ENCODE peak calls at places on chromosomes 5 and 9, in eight cellular contexts. Z is esophagus muscularis mucosa; T is CD8-positive, alpha-beta memory T cell; S is A549; A is heart left ventricle; F is adipocyte; M is sigmoid colon; J is CD8-positive, alpha-beta T cell. R is an unnamed sample. For H3K4me1, the result is how much of the 10 kb centered on the place peaks cover.

GRCh38 chr5:10801931-10802674 is 41.1 kb upstream of the DAP start:
- DNase-seq in Z (no peak), T (no peak), S (no peak), A (no peak), F (no peak), M (no peak), J (no peak), R (no peak)

GRCh38 chr5:31987985-31988710 is 186.0 kb downstream of the GOLPH3 start:
- DNase-seq in Z (no peak), T (no peak), S (peak), A (no peak), F (peak), M (no peak), J (no peak), R (no peak)

GRCh38 chr9:70420267-70421019 is 6.0 kb upstream of the KLF9 start:
- DNase-seq in Z (peak), T (peak), S (peak), A (peak), F (peak), M (peak), J (peak), R (no peak)

GRCh38 chr5:55934117-55934613 is 60.6 kb downstream of the IL6ST start:
- DNase-seq in Z (no peak), T (no peak), S (peak), A (no peak), F (no peak), M (no peak), J (no peak), R (no peak)

GRCh38 chr9:18700714-18701113 is 226.8 kb downstream of the ADAMTSL1 start:
- DNase-seq in Z (no peak), T (no peak), S (no peak), A (no peak), F (no peak), M (no peak), J (no peak), R (no peak)

GRCh38 chr5:50667079-50667652 is 729 bp downstream of the PARP8 start:
- DNase-seq in Z (no peak), T (no peak), S (no peak), A (peak), F (peak), M (peak), J (peak), R (no peak)

GRCh38 chr5:35863159-35863558 is 6.5 kb downstream of the IL7R start:
- DNase-seq in Z (no peak), T (no peak), S (no peak), A (no peak), F (no peak), M (no peak), J (no peak), R (no peak)

GRCh38 chr9:130548103-130548502 is 31.3 kb upstream of the FUBP3 start:
- DNase-seq in Z (no peak), T (no peak), S (no peak), A (no peak), F (no peak), M (no peak), J (no peak), R (no peak)

GRCh38 chr5:96024683-96025475 is 63.2 kb upstream of the ELL2 start:
- DNase-seq in Z (no peak), T (no peak), S (no peak), A (no peak), F (no peak), M (no peak), J (no peak), R (no peak)

GRCh38 chr5:139974661-139975060 is 68.4 kb downstream of the NRG2 start:
- DNase-seq in Z (no peak), T (no peak), S (no peak), A (peak), F (no peak), M (no peak), J (no peak), R (no peak)

GRCh38 chr9:98255064-98255577 is 328 bp downstream of the TBC1D2 start:
- DNase-seq in Z (no peak), T (no peak), S (no peak), A (no peak), F (peak), M (peak), J (peak), R (no peak)

GRCh38 chr9:95138474-95138873 is 179.0 kb downstream of the FANCC start:
- DNase-seq in Z (no peak), T (no peak), S (no peak), A (no peak), F (no peak), M (no peak), J (no peak), R (no peak)

GRCh38 chr5:30040483-30041116 is 1152.9 kb upstream of the CDH6 start:
- DNase-seq in Z (no peak), T (no peak), S (peak), A (no peak), F (peak), M (no peak), J (no peak), R (no peak)

GRCh38 chr9:1495282-1495681 is 445.1 kb downstream of the DMRT2 start:
- DNase-seq in Z (no peak), T (no peak), S (no peak), A (no peak), F (no peak), M (no peak), J (no peak), R (no peak)

GRCh38 chr5:75044406-75044805 is 8.0 kb downstream of the GCNT4 start:
- DNase-seq in Z (no peak), T (no peak), S (no peak), A (no peak), F (no peak), M (no peak), J (no peak), R (no peak)

GRCh38 chr5:95823738-95824609 is 1.4 kb upstream of the GLRX start:
- DNase-seq in Z (no peak), T (peak), S (peak), A (peak), F (peak), M (peak), J (peak), R (peak)

GRCh38 chr5:129103397-129103796 is 8.8 kb downstream of the ISOC1 start:
- DNase-seq in Z (no peak), T (no peak), S (no peak), A (no peak), F (no peak), M (no peak), J (no peak), R (no peak)

GRCh38 chr9:71793386-71794105 is 25.2 kb upstream of the CEMIP2 start:
- DNase-seq in Z (no peak), T (no peak), S (no peak), A (no peak), F (peak), M (no peak), J (no peak), R (no peak)

GRCh38 chr9:131585375-131585774 is 40.1 kb downstream of the PRRT1B start:
- DNase-seq in Z (no peak), T (peak), S (no peak), A (no peak), F (no peak), M (no peak), J (peak), R (peak)

GRCh38 chr9:129331366-129331765 is 153.3 kb upstream of the IER5L start:
- DNase-seq in Z (no peak), T (no peak), S (no peak), A (no peak), F (no peak), M (no peak), J (no peak), R (no peak)

GRCh38 chr9:129333613-129333960 is 155.5 kb upstream of the IER5L start:
- DNase-seq in Z (no peak), T (no peak), S (peak), A (no peak), F (no peak), M (no peak), J (no peak), R (no peak)

GRCh38 chr9:129331772-129332512 is 153.9 kb upstream of the IER5L start:
- DNase-seq in Z (no peak), T (no peak), S (no peak), A (no peak), F (no peak), M (no peak), J (no peak), R (no peak)

GRCh38 chr9:129333961-129334743 is 156.1 kb upstream of the IER5L start:
- DNase-seq in Z (peak), T (no peak), S (peak), A (peak), F (peak), M (peak), J (peak), R (no peak)

DNA sequence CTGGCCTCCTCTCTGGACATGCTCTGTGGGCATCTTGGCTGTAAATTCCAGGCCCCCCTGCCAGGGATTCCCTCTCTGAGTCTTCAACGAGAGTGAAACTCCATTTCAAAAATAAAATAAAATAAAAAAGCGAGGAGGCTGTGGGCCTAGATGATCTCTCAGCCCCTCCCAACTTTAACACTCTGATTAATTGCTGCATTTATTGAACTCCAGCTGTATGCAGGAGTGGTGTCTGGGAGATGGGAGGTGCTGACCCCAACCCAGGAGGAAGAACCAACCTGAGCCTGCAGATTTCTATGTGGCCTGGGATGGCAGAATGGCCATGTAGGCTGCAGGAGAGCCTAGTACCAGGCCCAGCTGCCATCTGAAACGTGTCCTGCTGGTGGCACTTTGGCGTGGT is 154.5 kb upstream of the IER5L start:
- DNase-seq in Z (no peak), T (no peak), S (no peak), A (no peak), F (no peak), M (no peak), J (no peak), R (no peak)
- H3K4me1 ChIP-seq in Z (half or more), T (under half), S (half or more), A (under half), F (half or more), M (under half), J (half or more), R (under half)

DNA sequence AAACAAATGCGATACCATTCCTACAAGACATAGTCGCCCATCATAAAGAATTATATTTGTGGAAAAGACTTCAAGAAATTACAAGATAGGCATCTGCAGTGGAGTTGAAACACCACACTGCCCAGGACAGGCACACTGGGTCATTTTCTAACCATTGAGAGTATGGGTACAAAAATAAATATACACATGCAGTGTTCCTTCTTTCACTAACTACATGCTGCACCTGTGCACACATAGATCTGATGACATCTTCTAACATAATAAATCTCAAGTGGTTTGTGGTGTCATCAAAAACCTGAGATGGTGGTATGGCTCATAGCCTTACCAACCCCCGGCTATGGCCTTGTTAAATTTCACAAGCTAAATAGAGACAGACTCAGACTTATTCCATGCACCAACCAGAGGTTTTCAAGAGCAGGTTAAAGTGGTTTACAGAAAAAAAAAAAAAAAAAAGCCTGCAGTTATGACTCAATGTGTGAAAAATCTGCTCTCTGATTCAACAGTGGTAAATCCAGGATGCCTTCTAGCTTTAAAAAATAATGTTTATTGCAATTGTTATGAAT is 12.4 kb upstream of the NFIB start:
- DNase-seq in Z (no peak), T (no peak), S (no peak), A (no peak), F (peak), M (no peak), J (no peak), R (no peak)
- H3K4me1 ChIP-seq in Z (under half), T (under half), S (under half), A (under half), F (under half), M (under half), J (under half), R (under half)

GRCh38 chr9:89410709-89411111 is 87.2 kb downstream of the SEMA4D start:
- DNase-seq in Z (no peak), T (no peak), S (no peak), A (no peak), F (no peak), M (no peak), J (no peak), R (no peak)
- H3K4me1 ChIP-seq in Z (under half), T (half or more), S (under half), A (under half), F (under half), M (under half), J (half or more), R (half or more)

DNA sequence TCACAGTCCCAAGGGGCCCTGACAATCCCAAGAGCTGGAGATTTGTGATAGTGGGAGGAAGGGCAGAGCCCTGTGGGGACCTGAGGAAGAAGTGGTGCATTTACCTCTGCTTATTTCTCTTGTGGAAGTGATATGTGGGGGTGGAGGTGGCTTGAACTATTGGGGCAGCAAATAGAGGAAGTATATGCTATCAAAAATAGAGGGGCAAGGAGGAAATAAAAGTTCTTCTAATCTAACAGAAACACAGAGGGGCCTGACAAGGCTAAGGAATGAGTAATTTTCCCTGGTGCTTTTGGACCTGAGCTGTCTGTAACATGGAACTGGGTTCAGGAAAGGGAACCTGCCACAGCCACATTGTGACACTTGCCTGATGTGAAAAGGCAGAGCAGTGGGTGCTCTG is 378.6 kb upstream of the KLF4 start:
- DNase-seq in Z (no peak), T (no peak), S (no peak), A (no peak), F (no peak), M (no peak), J (no peak), R (no peak)
- H3K4me1 ChIP-seq in Z (under half), T (under half), S (under half), A (under half), F (under half), M (under half), J (under half), R (under half)

GRCh38 chr5:4700082-4700481 is 440.0 kb upstream of the ADAMTS16 start:
- DNase-seq in Z (no peak), T (no peak), S (no peak), A (peak), F (no peak), M (no peak), J (no peak), R (no peak)

GRCh38 chr5:4699592-4699991 is 440.5 kb upstream of the ADAMTS16 start:
- DNase-seq in Z (no peak), T (no peak), S (no peak), A (no peak), F (no peak), M (no peak), J (no peak), R (no peak)

GRCh38 chr5:4700886-4701285 is 439.2 kb upstream of the ADAMTS16 start:
- DNase-seq in Z (no peak), T (no peak), S (no peak), A (no peak), F (no peak), M (no peak), J (no peak), R (no peak)

DNA sequence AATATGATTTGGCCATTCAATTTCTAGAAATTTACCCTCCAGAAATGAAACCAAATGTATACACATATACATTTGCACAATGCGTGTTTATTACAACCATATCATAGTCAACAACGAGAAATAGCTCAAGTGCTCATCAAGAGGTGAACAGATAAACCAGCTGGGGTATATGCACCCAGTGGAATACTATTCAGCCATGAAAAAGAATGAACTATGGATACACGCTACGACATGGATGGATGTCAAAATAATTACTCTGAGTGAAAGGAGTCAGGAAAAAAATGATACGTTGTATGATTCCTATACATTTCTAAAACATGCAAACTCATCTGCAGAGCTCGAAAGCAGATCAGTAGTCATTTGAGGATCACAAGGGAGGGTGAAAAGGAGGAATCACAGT is 441.5 kb upstream of the ADAMTS16 start:
- DNase-seq in Z (no peak), T (no peak), S (no peak), A (no peak), F (no peak), M (no peak), J (no peak), R (no peak)
- H3K4me1 ChIP-seq in Z (under half), T (under half), S (under half), A (under half), F (under half), M (under half), J (under half), R (under half)

DNA sequence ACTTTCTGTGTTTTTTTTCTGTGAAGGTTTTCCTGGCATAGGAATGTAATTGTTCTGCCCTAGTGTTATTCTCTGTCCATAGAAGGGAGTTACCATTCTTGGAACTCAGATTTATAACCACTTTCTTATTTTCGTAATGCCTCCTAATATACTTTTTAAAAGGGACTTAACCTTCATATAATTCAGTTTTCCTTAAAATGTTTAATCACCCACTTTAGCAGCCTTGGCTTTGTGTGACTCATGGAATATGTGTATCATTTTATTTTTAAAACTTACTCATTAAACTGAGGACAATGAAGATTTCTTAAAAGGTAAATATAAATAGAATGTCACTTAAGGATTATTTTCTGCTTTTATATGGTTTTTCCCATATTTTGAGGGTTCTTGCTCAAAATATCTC is 50.0 kb downstream of the RAI14 start:
- DNase-seq in Z (no peak), T (no peak), S (no peak), A (no peak), F (no peak), M (no peak), J (no peak), R (no peak)
- H3K4me1 ChIP-seq in Z (half or more), T (under half), S (half or more), A (under half), F (under half), M (half or more), J (under half), R (under half)

GRCh38 chr9:110130211-110130610 is 77.7 kb downstream of the C9orf152 start:
- DNase-seq in Z (no peak), T (no peak), S (no peak), A (no peak), F (no peak), M (no peak), J (no peak), R (no peak)

GRCh38 chr9:110133059-110133458 is 74.9 kb downstream of the C9orf152 start:
- DNase-seq in Z (no peak), T (no peak), S (no peak), A (no peak), F (no peak), M (no peak), J (no peak), R (no peak)

GRCh38 chr9:110129460-110129859 is 78.5 kb downstream of the C9orf152 start:
- DNase-seq in Z (no peak), T (no peak), S (no peak), A (no peak), F (no peak), M (no peak), J (no peak), R (no peak)

GRCh38 chr9:110130791-110131416 is 77.1 kb downstream of the C9orf152 start:
- DNase-seq in Z (no peak), T (no peak), S (no peak), A (no peak), F (no peak), M (no peak), J (no peak), R (no peak)

DNA sequence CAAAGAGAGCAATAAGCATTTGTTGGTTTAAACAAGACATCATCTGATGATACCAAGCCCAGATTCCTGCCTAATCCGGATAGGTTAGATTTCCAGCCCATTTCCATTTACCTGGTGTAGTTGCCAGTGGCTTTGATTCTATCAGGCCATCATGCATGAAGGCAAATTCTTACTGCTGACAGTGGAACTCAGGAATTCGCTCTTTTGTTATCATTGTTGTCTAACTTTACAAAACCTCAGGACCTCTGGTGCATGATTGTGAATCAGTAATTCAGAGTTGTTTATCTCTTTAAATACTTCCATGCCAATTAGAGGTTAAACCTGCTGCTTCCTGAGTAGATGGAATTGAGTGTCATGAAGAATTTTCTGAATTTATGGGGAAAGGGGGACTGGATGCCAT is 76.5 kb downstream of the C9orf152 start:
- DNase-seq in Z (no peak), T (no peak), S (no peak), A (no peak), F (no peak), M (no peak), J (no peak), R (no peak)
- H3K4me1 ChIP-seq in Z (half or more), T (under half), S (half or more), A (half or more), F (half or more), M (half or more), J (under half), R (under half)

DNA sequence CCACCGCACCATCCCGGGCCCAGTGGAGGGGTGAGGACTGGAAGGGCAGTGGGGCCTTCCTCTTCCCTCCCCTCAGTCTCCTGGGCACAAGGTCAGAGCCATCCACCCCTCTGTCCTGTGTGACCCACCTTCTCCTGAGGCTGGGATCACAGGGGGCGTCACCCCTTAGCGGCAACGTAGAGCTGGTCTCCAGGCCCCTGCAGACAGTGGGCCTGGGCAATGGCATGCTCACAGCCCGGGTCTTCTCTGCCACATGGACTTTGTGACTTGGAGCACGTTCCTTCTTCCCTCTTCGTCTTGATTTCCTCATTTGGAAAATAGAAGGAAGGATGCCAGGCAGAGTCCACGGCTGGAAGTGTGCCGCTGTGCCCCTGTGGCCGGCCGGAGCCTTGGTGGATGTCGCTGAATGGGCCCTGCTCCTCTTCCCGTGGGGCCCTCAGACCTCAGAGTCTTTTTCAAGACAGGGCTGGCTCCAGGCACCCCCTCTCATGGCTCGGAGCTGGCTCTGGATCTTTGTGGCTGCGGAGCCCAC is 10.0 kb downstream of the RXRA start:
- DNase-seq in Z (no peak), T (no peak), S (no peak), A (no peak), F (no peak), M (no peak), J (no peak), R (no peak)
- H3K4me1 ChIP-seq in Z (half or more), T (under half), S (under half), A (half or more), F (half or more), M (half or more), J (under half), R (under half)

GRCh38 chr5:43691893-43692292 is 88.9 kb downstream of the NNT start:
- DNase-seq in Z (no peak), T (no peak), S (no peak), A (no peak), F (no peak), M (no peak), J (no peak), R (no peak)
- H3K4me1 ChIP-seq in Z (under half), T (under half), S (under half), A (under half), F (under half), M (under half), J (under half), R (under half)

R was measured in effector memory CD4-positive, alpha-beta T cell.